ENCODE peak calls at places on chromosomes 1 and 21, in seven cellular contexts. One of them, this sample, is unnamed.

GRCh38 chr21:45313015-45313414 is 25.3 kb upstream of the POFUT2 start:
- DNase-seq in NCI-H1105: no peak
- DNase-seq in activated CD4-positive, alpha-beta T cell treated with anti-CD3 and anti-CD28 coated beads, Interleukin-2, amount 10 ng/mL, durations not matched to agents 7 days and 5 days: no peak
- DNase-seq in H9: no peak
- DNase-seq in heart right ventricle: no peak
- DNase-seq in GM10248: no peak
- DNase-seq in sciatic nerve: peak
- DNase-seq in this sample: peak

GRCh38 chr1:39268112-39268581 is 63.7 kb downstream of the MACF1 start:
- DNase-seq in GM10248: peak
- DNase-seq in NCI-H1105: peak
- DNase-seq in sciatic nerve: no peak
- DNase-seq in heart right ventricle: no peak
- DNase-seq in H9: peak
- DNase-seq in activated CD4-positive, alpha-beta T cell treated with anti-CD3 and anti-CD28 coated beads, Interleukin-2, amount 10 ng/mL, durations not matched to agents 7 days and 5 days: peak
- DNase-seq in this sample: peak

GRCh38 chr1:88936760-88937342 is 45.5 kb upstream of the GTF2B start:
- DNase-seq in heart right ventricle: no peak
- DNase-seq in activated CD4-positive, alpha-beta T cell treated with anti-CD3 and anti-CD28 coated beads, Interleukin-2, amount 10 ng/mL, durations not matched to agents 7 days and 5 days: no peak
- DNase-seq in sciatic nerve: no peak
- DNase-seq in GM10248: no peak
- DNase-seq in NCI-H1105: no peak
- DNase-seq in H9: no peak
- DNase-seq in this sample: no peak

GRCh38 chr1:39926343-39926769 is 24.6 kb upstream of the MYCL start:
- DNase-seq in GM10248: no peak
- DNase-seq in activated CD4-positive, alpha-beta T cell treated with anti-CD3 and anti-CD28 coated beads, Interleukin-2, amount 10 ng/mL, durations not matched to agents 7 days and 5 days: no peak
- DNase-seq in NCI-H1105: no peak
- DNase-seq in heart right ventricle: no peak
- DNase-seq in H9: no peak
- DNase-seq in sciatic nerve: no peak
- DNase-seq in this sample: peak

GRCh38 chr1:9724706-9725476 is 73.4 kb downstream of the PIK3CD start:
- DNase-seq in GM10248: peak
- DNase-seq in sciatic nerve: no peak
- DNase-seq in H9: peak
- DNase-seq in activated CD4-positive, alpha-beta T cell treated with anti-CD3 and anti-CD28 coated beads, Interleukin-2, amount 10 ng/mL, durations not matched to agents 7 days and 5 days: peak
- DNase-seq in heart right ventricle: peak
- DNase-seq in NCI-H1105: peak
- DNase-seq in this sample: peak

GRCh38 chr1:233304489-233305102 is 9.1 kb upstream of the PCNX2 start:
- DNase-seq in sciatic nerve: no peak
- DNase-seq in H9: no peak
- DNase-seq in NCI-H1105: no peak
- DNase-seq in heart right ventricle: no peak
- DNase-seq in activated CD4-positive, alpha-beta T cell treated with anti-CD3 and anti-CD28 coated beads, Interleukin-2, amount 10 ng/mL, durations not matched to agents 7 days and 5 days: no peak
- DNase-seq in GM10248: no peak
- DNase-seq in this sample: no peak

GRCh38 chr1:17538428-17539130 is 919 bp upstream of the ARHGEF10L start:
- DNase-seq in heart right ventricle: no peak
- DNase-seq in H9: peak
- DNase-seq in sciatic nerve: no peak
- DNase-seq in activated CD4-positive, alpha-beta T cell treated with anti-CD3 and anti-CD28 coated beads, Interleukin-2, amount 10 ng/mL, durations not matched to agents 7 days and 5 days: no peak
- DNase-seq in GM10248: no peak
- DNase-seq in NCI-H1105: peak
- DNase-seq in this sample: peak

GRCh38 chr1:183945432-183946308 is 91.9 kb downstream of the COLGALT2 start:
- DNase-seq in activated CD4-positive, alpha-beta T cell treated with anti-CD3 and anti-CD28 coated beads, Interleukin-2, amount 10 ng/mL, durations not matched to agents 7 days and 5 days: no peak
- DNase-seq in GM10248: no peak
- DNase-seq in heart right ventricle: no peak
- DNase-seq in H9: peak
- DNase-seq in sciatic nerve: no peak
- DNase-seq in NCI-H1105: no peak
- DNase-seq in this sample: no peak

GRCh38 chr1:197736689-197737088 is 38.6 kb downstream of the DENND1B start:
- DNase-seq in NCI-H1105: no peak
- DNase-seq in activated CD4-positive, alpha-beta T cell treated with anti-CD3 and anti-CD28 coated beads, Interleukin-2, amount 10 ng/mL, durations not matched to agents 7 days and 5 days: no peak
- DNase-seq in GM10248: no peak
- DNase-seq in H9: no peak
- DNase-seq in heart right ventricle: no peak
- DNase-seq in sciatic nerve: no peak
- DNase-seq in this sample: no peak

GRCh38 chr1:37932759-37933158 is 14.1 kb downstream of the INPP5B start:
- DNase-seq in activated CD4-positive, alpha-beta T cell treated with anti-CD3 and anti-CD28 coated beads, Interleukin-2, amount 10 ng/mL, durations not matched to agents 7 days and 5 days: no peak
- DNase-seq in GM10248: no peak
- DNase-seq in heart right ventricle: no peak
- DNase-seq in sciatic nerve: no peak
- DNase-seq in H9: no peak
- DNase-seq in NCI-H1105: no peak
- DNase-seq in this sample: no peak

GRCh38 chr1:40218333-40218732 is 29.4 kb upstream of the TMCO2 start:
- DNase-seq in H9: no peak
- DNase-seq in sciatic nerve: no peak
- DNase-seq in heart right ventricle: no peak
- DNase-seq in GM10248: no peak
- DNase-seq in activated CD4-positive, alpha-beta T cell treated with anti-CD3 and anti-CD28 coated beads, Interleukin-2, amount 10 ng/mL, durations not matched to agents 7 days and 5 days: no peak
- DNase-seq in NCI-H1105: no peak
- DNase-seq in this sample: no peak

GRCh38 chr1:150185481-150185880 is 35.8 kb downstream of the PLEKHO1 start:
- DNase-seq in activated CD4-positive, alpha-beta T cell treated with anti-CD3 and anti-CD28 coated beads, Interleukin-2, amount 10 ng/mL, durations not matched to agents 7 days and 5 days: no peak
- DNase-seq in heart right ventricle: no peak
- DNase-seq in sciatic nerve: no peak
- DNase-seq in GM10248: no peak
- DNase-seq in NCI-H1105: no peak
- DNase-seq in H9: no peak
- DNase-seq in this sample: no peak

GRCh38 chr1:59232209-59232608 is 64.7 kb upstream of the FGGY start:
- DNase-seq in sciatic nerve: no peak
- DNase-seq in NCI-H1105: peak
- DNase-seq in GM10248: no peak
- DNase-seq in heart right ventricle: no peak
- DNase-seq in H9: no peak
- DNase-seq in activated CD4-positive, alpha-beta T cell treated with anti-CD3 and anti-CD28 coated beads, Interleukin-2, amount 10 ng/mL, durations not matched to agents 7 days and 5 days: no peak
- DNase-seq in this sample: no peak

GRCh38 chr1:180849031-180849775 is 63.5 kb upstream of the KIAA1614 start:
- DNase-seq in activated CD4-positive, alpha-beta T cell treated with anti-CD3 and anti-CD28 coated beads, Interleukin-2, amount 10 ng/mL, durations not matched to agents 7 days and 5 days: no peak
- DNase-seq in H9: no peak
- DNase-seq in NCI-H1105: no peak
- DNase-seq in heart right ventricle: no peak
- DNase-seq in sciatic nerve: no peak
- DNase-seq in GM10248: peak
- DNase-seq in this sample: no peak

GRCh38 chr1:165925498-165926079 is 98.2 kb downstream of the UCK2 start:
- DNase-seq in sciatic nerve: no peak
- DNase-seq in NCI-H1105: no peak
- DNase-seq in heart right ventricle: no peak
- DNase-seq in H9: no peak
- DNase-seq in activated CD4-positive, alpha-beta T cell treated with anti-CD3 and anti-CD28 coated beads, Interleukin-2, amount 10 ng/mL, durations not matched to agents 7 days and 5 days: no peak
- DNase-seq in GM10248: no peak
- DNase-seq in this sample: no peak

GRCh38 chr1:187409341-187409740 is 580.6 kb downstream of the PLA2G4A start:
- DNase-seq in NCI-H1105: no peak
- DNase-seq in H9: no peak
- DNase-seq in sciatic nerve: no peak
- DNase-seq in activated CD4-positive, alpha-beta T cell treated with anti-CD3 and anti-CD28 coated beads, Interleukin-2, amount 10 ng/mL, durations not matched to agents 7 days and 5 days: no peak
- DNase-seq in heart right ventricle: no peak
- DNase-seq in GM10248: no peak
- DNase-seq in this sample: no peak

GRCh38 chr1:999797-1000356 is at the start of gene HES4:
- DNase-seq in GM10248: peak
- DNase-seq in heart right ventricle: peak
- DNase-seq in sciatic nerve: peak
- DNase-seq in activated CD4-positive, alpha-beta T cell treated with anti-CD3 and anti-CD28 coated beads, Interleukin-2, amount 10 ng/mL, durations not matched to agents 7 days and 5 days: peak
- DNase-seq in H9: peak
- DNase-seq in NCI-H1105: peak
- DNase-seq in this sample: peak

GRCh38 chr1:200512191-200512590 is 102.4 kb upstream of the ZNF281 start:
- DNase-seq in NCI-H1105: no peak
- DNase-seq in GM10248: no peak
- DNase-seq in sciatic nerve: no peak
- DNase-seq in heart right ventricle: no peak
- DNase-seq in H9: no peak
- DNase-seq in activated CD4-positive, alpha-beta T cell treated with anti-CD3 and anti-CD28 coated beads, Interleukin-2, amount 10 ng/mL, durations not matched to agents 7 days and 5 days: no peak
- DNase-seq in this sample: no peak

GRCh38 chr1:203516906-203517305 is 23.0 kb downstream of the OPTC start:
- DNase-seq in heart right ventricle: no peak
- DNase-seq in NCI-H1105: no peak
- DNase-seq in GM10248: no peak
- DNase-seq in activated CD4-positive, alpha-beta T cell treated with anti-CD3 and anti-CD28 coated beads, Interleukin-2, amount 10 ng/mL, durations not matched to agents 7 days and 5 days: no peak
- DNase-seq in H9: no peak
- DNase-seq in sciatic nerve: no peak
- DNase-seq in this sample: no peak

GRCh38 chr1:240414237-240414636 is 197.7 kb downstream of the GREM2 start:
- DNase-seq in NCI-H1105: no peak
- DNase-seq in GM10248: no peak
- DNase-seq in sciatic nerve: no peak
- DNase-seq in activated CD4-positive, alpha-beta T cell treated with anti-CD3 and anti-CD28 coated beads, Interleukin-2, amount 10 ng/mL, durations not matched to agents 7 days and 5 days: no peak
- DNase-seq in heart right ventricle: no peak
- DNase-seq in H9: no peak
- DNase-seq in this sample: no peak

GRCh38 chr1:117137281-117137680 is 15.7 kb upstream of the TRIM45 start:
- DNase-seq in sciatic nerve: no peak
- DNase-seq in H9: no peak
- DNase-seq in NCI-H1105: no peak
- DNase-seq in heart right ventricle: no peak
- DNase-seq in activated CD4-positive, alpha-beta T cell treated with anti-CD3 and anti-CD28 coated beads, Interleukin-2, amount 10 ng/mL, durations not matched to agents 7 days and 5 days: no peak
- DNase-seq in GM10248: no peak
- DNase-seq in this sample: no peak

GRCh38 chr1:23367791-23368561 is 1.7 kb downstream of the ZNF436 start:
- DNase-seq in NCI-H1105: peak
- DNase-seq in activated CD4-positive, alpha-beta T cell treated with anti-CD3 and anti-CD28 coated beads, Interleukin-2, amount 10 ng/mL, durations not matched to agents 7 days and 5 days: peak
- DNase-seq in sciatic nerve: peak
- DNase-seq in GM10248: peak
- DNase-seq in H9: peak
- DNase-seq in heart right ventricle: peak
- DNase-seq in this sample: peak

GRCh38 chr1:218933526-218933925 is 240.2 kb upstream of the LYPLAL1 start:
- DNase-seq in GM10248: no peak
- DNase-seq in heart right ventricle: no peak
- DNase-seq in sciatic nerve: no peak
- DNase-seq in NCI-H1105: no peak
- DNase-seq in H9: no peak
- DNase-seq in activated CD4-positive, alpha-beta T cell treated with anti-CD3 and anti-CD28 coated beads, Interleukin-2, amount 10 ng/mL, durations not matched to agents 7 days and 5 days: no peak
- DNase-seq in this sample: no peak

GRCh38 chr1:14254184-14254583 is 344.3 kb upstream of the KAZN start:
- DNase-seq in NCI-H1105: no peak
- DNase-seq in GM10248: no peak
- DNase-seq in heart right ventricle: no peak
- DNase-seq in H9: no peak
- DNase-seq in activated CD4-positive, alpha-beta T cell treated with anti-CD3 and anti-CD28 coated beads, Interleukin-2, amount 10 ng/mL, durations not matched to agents 7 days and 5 days: no peak
- DNase-seq in sciatic nerve: no peak
- DNase-seq in this sample: no peak

GRCh38 chr1:24724345-24725208 is 20.7 kb upstream of the CLIC4 start:
- DNase-seq in sciatic nerve: no peak
- DNase-seq in NCI-H1105: no peak
- DNase-seq in heart right ventricle: no peak
- DNase-seq in H9: peak
- DNase-seq in activated CD4-positive, alpha-beta T cell treated with anti-CD3 and anti-CD28 coated beads, Interleukin-2, amount 10 ng/mL, durations not matched to agents 7 days and 5 days: no peak
- DNase-seq in GM10248: no peak
- DNase-seq in this sample: peak

GRCh38 chr1:206854401-206855129 is 10.9 kb upstream of the IL20 start:
- DNase-seq in activated CD4-positive, alpha-beta T cell treated with anti-CD3 and anti-CD28 coated beads, Interleukin-2, amount 10 ng/mL, durations not matched to agents 7 days and 5 days: no peak
- DNase-seq in H9: no peak
- DNase-seq in sciatic nerve: no peak
- DNase-seq in GM10248: no peak
- DNase-seq in heart right ventricle: no peak
- DNase-seq in NCI-H1105: no peak
- DNase-seq in this sample: no peak

GRCh38 chr1:165595561-165595960 is 35.5 kb upstream of the MGST3 start:
- DNase-seq in NCI-H1105: no peak
- DNase-seq in sciatic nerve: no peak
- DNase-seq in GM10248: no peak
- DNase-seq in activated CD4-positive, alpha-beta T cell treated with anti-CD3 and anti-CD28 coated beads, Interleukin-2, amount 10 ng/mL, durations not matched to agents 7 days and 5 days: no peak
- DNase-seq in H9: no peak
- DNase-seq in heart right ventricle: no peak
- DNase-seq in this sample: no peak

GRCh38 chr21:40901690-40902089 is 54.7 kb upstream of the DSCAM start:
- DNase-seq in activated CD4-positive, alpha-beta T cell treated with anti-CD3 and anti-CD28 coated beads, Interleukin-2, amount 10 ng/mL, durations not matched to agents 7 days and 5 days: no peak
- DNase-seq in NCI-H1105: no peak
- DNase-seq in heart right ventricle: peak
- DNase-seq in sciatic nerve: no peak
- DNase-seq in GM10248: no peak
- DNase-seq in H9: no peak
- DNase-seq in this sample: peak

GRCh38 chr1:204684551-204685235 is 845 bp downstream of the LRRN2 start:
- DNase-seq in H9: peak
- DNase-seq in sciatic nerve: no peak
- DNase-seq in NCI-H1105: no peak
- DNase-seq in activated CD4-positive, alpha-beta T cell treated with anti-CD3 and anti-CD28 coated beads, Interleukin-2, amount 10 ng/mL, durations not matched to agents 7 days and 5 days: no peak
- DNase-seq in heart right ventricle: peak
- DNase-seq in GM10248: no peak
- DNase-seq in this sample: peak

GRCh38 chr1:20385630-20386029 is 95.0 kb downstream of the VWA5B1 start:
- DNase-seq in activated CD4-positive, alpha-beta T cell treated with anti-CD3 and anti-CD28 coated beads, Interleukin-2, amount 10 ng/mL, durations not matched to agents 7 days and 5 days: no peak
- DNase-seq in GM10248: no peak
- DNase-seq in sciatic nerve: no peak
- DNase-seq in H9: no peak
- DNase-seq in heart right ventricle: no peak
- DNase-seq in NCI-H1105: no peak
- DNase-seq in this sample: no peak

GRCh38 chr1:119631433-119632102 is 16.5 kb downstream of the ZNF697 start:
- DNase-seq in sciatic nerve: peak
- DNase-seq in activated CD4-positive, alpha-beta T cell treated with anti-CD3 and anti-CD28 coated beads, Interleukin-2, amount 10 ng/mL, durations not matched to agents 7 days and 5 days: no peak
- DNase-seq in H9: peak
- DNase-seq in NCI-H1105: peak
- DNase-seq in heart right ventricle: peak
- DNase-seq in GM10248: peak
- DNase-seq in this sample: peak

GRCh38 chr1:85464497-85465098 is 361 bp downstream of the DDAH1 start:
- DNase-seq in NCI-H1105: peak
- DNase-seq in activated CD4-positive, alpha-beta T cell treated with anti-CD3 and anti-CD28 coated beads, Interleukin-2, amount 10 ng/mL, durations not matched to agents 7 days and 5 days: peak
- DNase-seq in heart right ventricle: peak
- DNase-seq in sciatic nerve: peak
- DNase-seq in GM10248: peak
- DNase-seq in H9: peak
- DNase-seq in this sample: peak